ENCODE peak calls at places on chromosomes 7 and 10, in eight cellular contexts. G is thoracic aorta, I is psoas muscle, U is small intestine, W is heart right ventricle, J is trophoblast cell, N is stomach, E is right lobe of liver. L is an unnamed sample.

GRCh38 chr7:97021443-97022261 is 3.0 kb downstream of the DLX5 start:
- DNase-seq in I (no peak), E (no peak), G (no peak), W (no peak), J (peak; percentile 89), N (no peak), U (no peak), L (peak; percentile 62)

GRCh38 chr10:45441239-45441638 is 67.2 kb downstream of the ALOX5 start:
- DNase-seq in N (no peak), U (no peak), J (no peak), W (no peak), I (no peak), G (no peak), E (no peak), L (no peak)

GRCh38 chr7:40680657-40681056 is 545.9 kb downstream of the SUGCT start:
- DNase-seq in G (no peak), U (peak; percentile 6), I (no peak), W (no peak), E (no peak), N (no peak), J (peak; percentile 52), L (peak; percentile 9)

GRCh38 chr7:53940483-53940882 is 601.7 kb upstream of the VSTM2A start:
- DNase-seq in J (no peak), U (no peak), E (no peak), I (no peak), G (no peak), N (no peak), W (no peak), L (no peak)

GRCh38 chr10:49240946-49241345 is 52.8 kb upstream of the TMEM273 start:
- DNase-seq in E (no peak), W (no peak), J (no peak), G (no peak), U (no peak), I (no peak), N (no peak), L (no peak)

GRCh38 chr7:1325246-1325645 is 92.6 kb downstream of the UNCX start:
- DNase-seq in I (no peak), W (no peak), N (no peak), E (no peak), U (no peak), G (no peak), J (no peak), L (no peak)

GRCh38 chr10:114560144-114560543 is 97.9 kb downstream of the ABLIM1 start:
- DNase-seq in J (no peak), I (no peak), N (no peak), G (no peak), U (no peak), W (no peak), E (no peak), L (no peak)

GRCh38 chr10:112953075-112953501 is 3.0 kb downstream of the TCF7L2 start:
- DNase-seq in W (peak; percentile 45), U (no peak), G (no peak), I (peak; percentile 30), E (peak; percentile 61), J (peak; percentile 46), N (no peak), L (no peak)

GRCh38 chr10:12782537-12782936 is 219.0 kb downstream of the CCDC3 start:
- DNase-seq in W (peak; percentile 29), U (peak; percentile 32), N (peak; percentile 47), G (no peak), I (peak; percentile 38), E (no peak), J (peak; percentile 54), L (peak; percentile 27)

GRCh38 chr7:140225562-140226249 is 48.9 kb upstream of the KDM7A start:
- DNase-seq in W (no peak), G (no peak), J (no peak), N (no peak), E (no peak), U (peak; percentile 56), I (no peak), L (no peak)

GRCh38 chr7:50539725-50540124 is 25.5 kb downstream of the DDC start:
- DNase-seq in U (no peak), G (no peak), J (no peak), I (no peak), W (no peak), N (no peak), E (no peak), L (no peak)

GRCh38 chr7:55127622-55128081 is 108.8 kb downstream of the EGFR start:
- DNase-seq in E (no peak), J (no peak), I (no peak), N (no peak), G (no peak), U (peak; percentile 58), W (peak; percentile 45), L (no peak)

GRCh38 chr7:156896388-156897022 is 3.5 kb upstream of the LMBR1 start:
- DNase-seq in G (no peak), E (no peak), U (no peak), J (no peak), N (no peak), I (no peak), W (no peak), L (no peak)

GRCh38 chr7:115654384-115655181 is 376.0 kb downstream of the TFEC start:
- DNase-seq in W (no peak), J (peak; percentile 50), U (no peak), I (no peak), G (no peak), N (no peak), E (no peak), L (no peak)

GRCh38 chr10:18683427-18683826 is 24.2 kb downstream of the ARL5B start:
- DNase-seq in J (peak; percentile 17), U (no peak), I (no peak), E (no peak), W (no peak), G (no peak), N (no peak), L (no peak)

DNA sequence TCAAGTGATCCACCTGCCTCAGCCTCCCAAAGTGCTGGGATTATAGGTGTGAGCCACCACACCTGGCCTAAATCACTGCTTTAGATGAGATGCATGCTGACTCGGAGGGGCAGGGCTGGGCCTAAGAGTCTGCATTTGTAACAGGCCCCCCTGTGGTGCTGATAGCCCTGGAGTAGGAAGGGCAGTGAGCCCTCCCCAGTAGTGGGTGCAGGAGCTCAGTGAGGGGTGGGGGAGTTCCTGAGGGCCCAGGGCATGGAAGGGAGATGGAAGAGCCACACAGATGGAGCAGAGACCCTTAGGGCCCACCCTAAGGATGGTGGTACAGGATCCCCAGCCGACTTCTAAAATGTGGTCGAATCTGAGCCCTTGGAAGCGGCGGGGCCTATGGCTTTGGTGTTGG is 131.7 kb upstream of the PPIF start:
- DNase-seq in I (no peak), E (no peak), W (no peak), J (no peak), U (no peak), N (no peak), G (no peak), L (no peak)
- H3K36me3 ChIP-seq in I (peaks cover 2% of the 10 kb centered on the region), E (peaks cover 18% of the 10 kb centered on the region), W (no peaks in the 10 kb centered on the region), J (peaks cover 70% of the 10 kb centered on the region), U (peaks cover 19% of the 10 kb centered on the region), N (peaks cover 88% of the 10 kb centered on the region), G (peaks cover 26% of the 10 kb centered on the region), L (peaks cover 89% of the 10 kb centered on the region)

GRCh38 chr7:90232440-90232839 is 12.5 kb upstream of the CFAP69 start:
- DNase-seq in E (no peak), I (no peak), U (no peak), G (no peak), N (no peak), J (no peak), W (no peak), L (no peak)

GRCh38 chr7:90231304-90231703 is 13.7 kb upstream of the CFAP69 start:
- DNase-seq in E (no peak), U (peak; percentile 70), N (no peak), I (no peak), W (no peak), G (no peak), J (no peak), L (no peak)

GRCh38 chr7:90227259-90227658 is 15.7 kb downstream of the STEAP2 start:
- DNase-seq in E (no peak), J (no peak), U (no peak), W (no peak), I (no peak), N (no peak), G (no peak), L (no peak)

GRCh38 chr7:90230834-90231233 is 14.1 kb upstream of the CFAP69 start:
- DNase-seq in W (no peak), I (no peak), J (no peak), G (no peak), U (no peak), E (no peak), N (no peak), L (no peak)

DNA sequence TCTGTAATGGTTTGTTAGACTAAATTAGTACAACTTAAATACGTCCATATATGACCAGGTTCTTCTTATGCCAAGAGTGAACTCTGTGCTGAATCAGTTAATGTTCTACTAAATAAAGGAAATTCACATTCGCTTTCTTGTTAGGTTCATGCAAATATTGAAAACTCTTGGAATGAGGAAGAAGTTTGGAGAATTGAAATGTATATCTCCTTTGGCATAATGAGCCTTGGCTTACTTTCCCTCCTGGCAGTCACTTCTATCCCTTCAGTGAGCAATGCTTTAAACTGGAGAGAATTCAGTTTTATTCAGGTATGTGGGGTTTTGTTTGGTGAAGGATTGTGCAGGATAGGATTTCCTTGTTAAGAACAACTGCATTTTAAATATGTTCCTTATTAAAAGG is 15.2 kb upstream of the CFAP69 start:
- DNase-seq in E (no peak), I (no peak), U (peak; percentile 85), W (no peak), G (no peak), N (no peak), J (no peak), L (no peak)
- H3K36me3 ChIP-seq in E (no peaks in the 10 kb centered on the region), I (peaks cover 2% of the 10 kb centered on the region), U (no peaks in the 10 kb centered on the region), W (no peaks in the 10 kb centered on the region), G (peaks cover 8% of the 10 kb centered on the region), N (peaks cover 7% of the 10 kb centered on the region), J (no peaks in the 10 kb centered on the region), L (no peaks in the 10 kb centered on the region)

GRCh38 chr7:150372271-150373048 is 3.8 kb downstream of the REPIN1 start:
- DNase-seq in G (no peak), E (no peak), W (no peak), U (peak; percentile 52), J (no peak), I (no peak), N (no peak), L (no peak)

GRCh38 chr7:150373049-150373801 is 4.6 kb downstream of the REPIN1 start:
- DNase-seq in G (no peak), J (peak; percentile 43), N (peak; percentile 52), I (no peak), U (peak; percentile 57), E (no peak), W (no peak), L (no peak)

GRCh38 chr7:150374026-150374425 is 5.1 kb upstream of the ZNF775 start:
- DNase-seq in J (no peak), E (no peak), I (no peak), W (no peak), N (no peak), U (no peak), G (no peak), L (no peak)

GRCh38 chr7:150375662-150376521 is 3.2 kb upstream of the ZNF775 start:
- DNase-seq in E (no peak), W (no peak), G (no peak), I (no peak), U (peak; percentile 60), N (no peak), J (no peak), L (no peak)

GRCh38 chr7:150374472-150374871 is 4.7 kb upstream of the ZNF775 start:
- DNase-seq in E (no peak), G (no peak), U (no peak), I (no peak), J (peak; percentile 69), N (no peak), W (no peak), L (no peak)
- H3K36me3 ChIP-seq in E (peaks cover 21% of the 10 kb centered on the region), G (peaks cover 30% of the 10 kb centered on the region), U (no peaks in the 10 kb centered on the region), I (no peaks in the 10 kb centered on the region), J (peaks cover 35% of the 10 kb centered on the region), N (peaks cover 49% of the 10 kb centered on the region), W (peaks cover 4% of the 10 kb centered on the region), L (peaks cover 60% of the 10 kb centered on the region)

GRCh38 chr10:73796766-73797165 is 11.4 kb downstream of the ZSWIM8 start:
- DNase-seq in I (no peak), G (no peak), J (no peak), U (no peak), N (no peak), E (no peak), W (no peak), L (no peak)
- H3K36me3 ChIP-seq in I (peaks cover 8% of the 10 kb centered on the region), G (peaks cover 91% of the 10 kb centered on the region), J (peaks cover 91% of the 10 kb centered on the region), U (peaks cover 52% of the 10 kb centered on the region), N (peaks cover 100% of the 10 kb centered on the region), E (peaks cover 76% of the 10 kb centered on the region), W (peaks cover 14% of the 10 kb centered on the region), L (peaks cover 57% of the 10 kb centered on the region)

L was measured in neuronal stem cell.